ENCODE peak calls at places on chromosomes 2 and 18, in four cellular contexts. D is fibroblast of mammary gland, K is nephron progenitor cell, F is adrenal gland. V is an unnamed sample.

GRCh38 chr2:174013310-174013751 is 48.2 kb upstream of the SP3 start:
- DNase-seq in D (peak), K (peak), F (peak), V (no peak)

GRCh38 chr2:58336416-58336815 is 95.3 kb upstream of the FANCL start:
- DNase-seq in D (no peak), K (peak), F (no peak), V (no peak)

GRCh38 chr2:100482741-100483140 is 12.5 kb downstream of the NMS start:
- DNase-seq in D (no peak), K (peak), F (no peak), V (no peak)

GRCh38 chr18:12849548-12849947 is 34.5 kb downstream of the PTPN2 start:
- DNase-seq in D (no peak), K (no peak), F (no peak), V (no peak)

GRCh38 chr18:40355701-40356100 is 1599.3 kb upstream of the PIK3C3 start:
- DNase-seq in D (peak), K (no peak), F (no peak), V (no peak)

GRCh38 chr2:8627019-8627691 is 54.7 kb upstream of the ID2 start:
- DNase-seq in D (no peak), K (no peak), F (no peak), V (peak)

GRCh38 chr2:18077724-18078123 is 199.3 kb downstream of the KCNS3 start:
- DNase-seq in D (no peak), K (no peak), F (no peak), V (no peak)

GRCh38 chr18:10249270-10249669 is 205.2 kb upstream of the APCDD1 start:
- DNase-seq in D (no peak), K (no peak), F (no peak), V (no peak)

GRCh38 chr2:182870227-182870626 is 3.8 kb upstream of the FRZB start:
- DNase-seq in D (peak), K (no peak), F (no peak), V (no peak)

GRCh38 chr2:149598014-149598395 is 10.4 kb upstream of the MMADHC start:
- DNase-seq in D (peak), K (no peak), F (peak), V (no peak)

GRCh38 chr2:213806125-213806726 is 522.0 kb downstream of the SPAG16 start:
- DNase-seq in D (peak), K (no peak), F (no peak), V (no peak)

GRCh38 chr2:97360202-97360601 is 229.5 kb downstream of the ANKRD36B start:
- DNase-seq in D (no peak), K (no peak), F (peak), V (no peak)

GRCh38 chr2:97354576-97354975 is 235.1 kb downstream of the ANKRD36B start:
- DNase-seq in D (no peak), K (no peak), F (no peak), V (no peak)

GRCh38 chr2:97355176-97355575 is 234.5 kb downstream of the ANKRD36B start:
- DNase-seq in D (no peak), K (no peak), F (peak), V (no peak)

GRCh38 chr2:97355887-97356286 is 233.8 kb downstream of the ANKRD36B start:
- DNase-seq in D (no peak), K (no peak), F (peak), V (no peak)
- TF ChIP-seq CTCF in D (no peak), K (no peak), F (no peak), V (no peak)

GRCh38 chr2:120176526-120176925 is 46.7 kb downstream of the TMEM185B start:
- DNase-seq in D (no peak), K (no peak), F (no peak), V (no peak)

GRCh38 chr2:120177011-120177621 is 46.1 kb downstream of the TMEM185B start:
- DNase-seq in D (no peak), K (no peak), F (no peak), V (no peak)

GRCh38 chr2:120180066-120180465 is 43.1 kb downstream of the TMEM185B start:
- DNase-seq in D (no peak), K (peak), F (no peak), V (no peak)

GRCh38 chr2:120177973-120178372 is 45.2 kb downstream of the TMEM185B start:
- DNase-seq in D (no peak), K (no peak), F (no peak), V (no peak)

GRCh38 chr2:120182019-120182560 is 41.1 kb downstream of the TMEM185B start:
- DNase-seq in D (no peak), K (no peak), F (no peak), V (no peak)
- TF ChIP-seq CTCF in D (no peak), K (no peak), F (no peak), V (no peak)

DNA sequence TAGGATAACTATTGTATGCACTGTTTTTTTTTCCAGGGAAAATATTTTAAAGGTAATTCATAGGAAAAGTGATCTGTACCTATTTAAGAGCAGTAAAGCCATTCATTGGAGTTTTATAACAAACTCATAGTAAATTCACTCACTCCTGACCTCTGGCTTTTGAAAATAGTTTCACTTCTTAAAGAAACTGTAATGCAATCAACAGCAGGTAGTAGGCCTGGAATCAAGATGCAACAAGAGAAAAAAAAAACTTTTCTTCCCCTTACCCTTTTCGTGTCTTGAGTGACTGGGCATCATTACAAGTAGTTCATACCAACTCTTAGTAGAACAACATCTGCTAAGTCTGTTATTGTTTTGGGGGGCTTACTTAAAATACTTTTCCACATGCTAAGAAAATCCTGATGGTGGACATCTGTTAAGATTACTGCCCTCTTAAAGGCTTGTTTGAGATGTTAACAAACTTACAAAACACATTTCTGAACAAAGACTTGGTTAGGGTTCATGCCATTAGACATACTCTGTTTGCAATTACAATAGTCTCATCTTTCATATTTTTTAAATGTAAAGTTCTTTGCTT is 164.2 kb upstream of the FOSL2 start:
- DNase-seq in D (no peak), K (no peak), F (no peak), V (no peak)
- TF ChIP-seq CTCF in D (peak), K (no peak), F (no peak), V (peak)

DNA sequence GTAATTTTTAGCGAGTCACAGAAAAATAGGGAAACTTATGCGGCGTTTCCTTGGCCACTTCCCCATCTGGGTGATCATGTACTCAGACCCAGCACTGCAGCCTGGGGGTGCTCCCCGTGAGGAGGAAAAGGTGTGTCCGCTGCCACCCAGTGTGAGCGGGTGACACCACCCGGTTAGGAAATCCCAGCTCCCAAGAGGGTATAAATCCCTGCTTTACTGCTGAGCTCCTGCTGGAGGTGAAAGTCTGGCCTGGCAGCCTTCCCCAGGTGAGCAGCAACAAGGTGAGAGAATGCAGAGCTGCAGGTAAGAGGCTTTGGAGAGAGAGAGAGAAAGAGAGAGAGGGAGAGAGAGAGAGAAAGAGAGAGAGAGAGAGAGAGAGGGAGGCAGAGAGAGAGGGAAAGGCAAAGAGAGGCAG is at the start of gene IL1R2:
- DNase-seq in D (no peak), K (no peak), F (peak), V (no peak)
- TF ChIP-seq CTCF in D (no peak), K (no peak), F (no peak), V (no peak)

GRCh38 chr2:217947341-217948316 is 55.2 kb downstream of the TNS1 start:
- DNase-seq in D (no peak), K (no peak), F (no peak), V (no peak)
- TF ChIP-seq CTCF in D (no peak), K (no peak), F (no peak), V (peak)

V was measured in chondrocyte.